ENCODE peak calls at places on chromosomes 12 and 14, in seven cellular contexts. One of them, this sample, is unnamed. For H3K4me1, the result is how much of the 10 kb centered on the place peaks cover.

GRCh38 chr14:72000907-72001306 is 68.7 kb downstream of the RGS6 start:
- DNase-seq in CD4-positive, alpha-beta memory T cell: no peak
- DNase-seq in CD8-positive, alpha-beta T cell: no peak
- DNase-seq in body of pancreas: no peak
- DNase-seq in upper lobe of left lung: peak
- DNase-seq in pancreas: no peak
- DNase-seq in transverse colon: no peak
- DNase-seq in this sample: no peak

GRCh38 chr14:95500772-95501401 is 15.6 kb downstream of the SYNE3 start:
- DNase-seq in pancreas: no peak
- DNase-seq in upper lobe of left lung: no peak
- DNase-seq in body of pancreas: peak
- DNase-seq in transverse colon: no peak
- DNase-seq in CD8-positive, alpha-beta T cell: no peak
- DNase-seq in CD4-positive, alpha-beta memory T cell: no peak
- DNase-seq in this sample: no peak

GRCh38 chr14:55094630-55095157 is 34.4 kb upstream of the LGALS3 start:
- DNase-seq in upper lobe of left lung: no peak
- DNase-seq in CD8-positive, alpha-beta T cell: no peak
- DNase-seq in body of pancreas: no peak
- DNase-seq in CD4-positive, alpha-beta memory T cell: no peak
- DNase-seq in pancreas: no peak
- DNase-seq in transverse colon: no peak
- DNase-seq in this sample: no peak

GRCh38 chr12:70920891-70921290 is 353 bp upstream of the PTPRR start:
- DNase-seq in upper lobe of left lung: no peak
- DNase-seq in pancreas: no peak
- DNase-seq in CD4-positive, alpha-beta memory T cell: no peak
- DNase-seq in body of pancreas: no peak
- DNase-seq in transverse colon: no peak
- DNase-seq in CD8-positive, alpha-beta T cell: no peak
- DNase-seq in this sample: no peak

GRCh38 chr14:65359503-65359902 is 53.0 kb upstream of the FUT8 start:
- DNase-seq in upper lobe of left lung: no peak
- DNase-seq in CD4-positive, alpha-beta memory T cell: no peak
- DNase-seq in transverse colon: no peak
- DNase-seq in body of pancreas: no peak
- DNase-seq in CD8-positive, alpha-beta T cell: no peak
- DNase-seq in pancreas: no peak
- DNase-seq in this sample: no peak

GRCh38 chr14:60544659-60545058 is 35.7 kb downstream of the SIX6 start:
- DNase-seq in body of pancreas: no peak
- DNase-seq in pancreas: no peak
- DNase-seq in upper lobe of left lung: no peak
- DNase-seq in transverse colon: no peak
- DNase-seq in CD4-positive, alpha-beta memory T cell: no peak
- DNase-seq in CD8-positive, alpha-beta T cell: no peak
- DNase-seq in this sample: no peak

GRCh38 chr12:93177208-93178153 is 200.2 kb upstream of the NUDT4 start:
- DNase-seq in CD4-positive, alpha-beta memory T cell: no peak
- DNase-seq in upper lobe of left lung: no peak
- DNase-seq in transverse colon: no peak
- DNase-seq in CD8-positive, alpha-beta T cell: no peak
- DNase-seq in body of pancreas: peak
- DNase-seq in pancreas: no peak
- DNase-seq in this sample: no peak

GRCh38 chr14:104436047-104436531 is 143.5 kb upstream of the C14orf180 start:
- DNase-seq in transverse colon: peak
- DNase-seq in CD8-positive, alpha-beta T cell: no peak
- DNase-seq in body of pancreas: peak
- DNase-seq in CD4-positive, alpha-beta memory T cell: no peak
- DNase-seq in upper lobe of left lung: peak
- DNase-seq in pancreas: peak
- DNase-seq in this sample: no peak

GRCh38 chr12:45088608-45089007 is 37.7 kb upstream of the DBX2 start:
- DNase-seq in pancreas: no peak
- DNase-seq in CD4-positive, alpha-beta memory T cell: no peak
- DNase-seq in transverse colon: no peak
- DNase-seq in body of pancreas: no peak
- DNase-seq in upper lobe of left lung: no peak
- DNase-seq in CD8-positive, alpha-beta T cell: no peak
- DNase-seq in this sample: no peak

GRCh38 chr12:123164710-123165261 is 13.9 kb upstream of the PITPNM2 start:
- DNase-seq in CD4-positive, alpha-beta memory T cell: no peak
- DNase-seq in transverse colon: no peak
- DNase-seq in CD8-positive, alpha-beta T cell: no peak
- DNase-seq in body of pancreas: no peak
- DNase-seq in upper lobe of left lung: no peak
- DNase-seq in pancreas: no peak
- DNase-seq in this sample: no peak

GRCh38 chr12:111341426-111342065 is 27.3 kb downstream of the PHETA1 start:
- DNase-seq in transverse colon: no peak
- DNase-seq in upper lobe of left lung: no peak
- DNase-seq in CD4-positive, alpha-beta memory T cell: no peak
- DNase-seq in pancreas: no peak
- DNase-seq in CD8-positive, alpha-beta T cell: no peak
- DNase-seq in body of pancreas: no peak
- DNase-seq in this sample: no peak

DNA sequence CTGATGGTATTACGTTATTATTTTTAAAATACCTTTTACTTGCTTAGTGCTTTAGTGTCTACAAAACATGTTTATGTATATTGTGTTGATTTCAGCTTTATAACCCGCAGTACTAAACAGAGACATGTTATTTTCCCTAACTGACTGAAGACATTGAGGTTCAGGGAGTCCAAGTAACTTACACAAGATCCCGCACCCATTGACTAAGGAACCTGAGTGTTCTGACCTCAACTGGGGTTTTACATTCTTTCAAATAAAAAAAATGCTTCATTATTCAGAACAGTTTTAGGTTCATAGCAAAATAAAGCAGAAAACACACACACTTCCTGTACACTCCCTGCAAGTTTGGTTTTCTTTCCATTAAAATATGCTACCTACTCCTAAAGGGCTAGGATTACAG is 60.4 kb upstream of the METAP2 start:
- DNase-seq in upper lobe of left lung: no peak
- DNase-seq in pancreas: no peak
- DNase-seq in body of pancreas: no peak
- DNase-seq in CD8-positive, alpha-beta T cell: no peak
- DNase-seq in CD4-positive, alpha-beta memory T cell: no peak
- DNase-seq in transverse colon: no peak
- DNase-seq in this sample: no peak
- H3K27ac ChIP-seq in upper lobe of left lung: no peak
- H3K27ac ChIP-seq in pancreas: no peak
- H3K27ac ChIP-seq in body of pancreas: no peak
- H3K27ac ChIP-seq in CD8-positive, alpha-beta T cell: no peak
- H3K27ac ChIP-seq in CD4-positive, alpha-beta memory T cell: no peak
- H3K27ac ChIP-seq in transverse colon: no peak
- H3K27ac ChIP-seq in this sample: no peak

GRCh38 chr14:68943107-68943506 is 36.0 kb downstream of the ACTN1 start:
- DNase-seq in transverse colon: no peak
- DNase-seq in body of pancreas: peak
- DNase-seq in pancreas: peak
- DNase-seq in upper lobe of left lung: no peak
- DNase-seq in CD8-positive, alpha-beta T cell: no peak
- DNase-seq in CD4-positive, alpha-beta memory T cell: no peak
- DNase-seq in this sample: no peak
- H3K4me1 ChIP-seq in transverse colon: half or more
- H3K4me1 ChIP-seq in body of pancreas: half or more
- H3K4me1 ChIP-seq in pancreas: under half
- H3K4me1 ChIP-seq in upper lobe of left lung: half or more
- H3K4me1 ChIP-seq in CD8-positive, alpha-beta T cell: half or more
- H3K4me1 ChIP-seq in CD4-positive, alpha-beta memory T cell: under half
- H3K4me1 ChIP-seq in this sample: under half

GRCh38 chr12:88309546-88309945 is 167.4 kb downstream of the TMTC3 start:
- DNase-seq in pancreas: no peak
- DNase-seq in transverse colon: no peak
- DNase-seq in CD4-positive, alpha-beta memory T cell: no peak
- DNase-seq in body of pancreas: no peak
- DNase-seq in upper lobe of left lung: no peak
- DNase-seq in CD8-positive, alpha-beta T cell: no peak
- DNase-seq in this sample: no peak
- H3K27ac ChIP-seq in pancreas: no peak
- H3K27ac ChIP-seq in transverse colon: no peak
- H3K27ac ChIP-seq in CD4-positive, alpha-beta memory T cell: no peak
- H3K27ac ChIP-seq in body of pancreas: no peak
- H3K27ac ChIP-seq in upper lobe of left lung: no peak
- H3K27ac ChIP-seq in CD8-positive, alpha-beta T cell: no peak
- H3K27ac ChIP-seq in this sample: no peak

GRCh38 chr14:36022765-36023415 is 153.6 kb downstream of the PTCSC3 start:
- DNase-seq in body of pancreas: no peak
- DNase-seq in CD8-positive, alpha-beta T cell: no peak
- DNase-seq in CD4-positive, alpha-beta memory T cell: no peak
- DNase-seq in transverse colon: no peak
- DNase-seq in upper lobe of left lung: no peak
- DNase-seq in pancreas: no peak
- DNase-seq in this sample: no peak

GRCh38 chr14:36021926-36022325 is 154.6 kb downstream of the PTCSC3 start:
- DNase-seq in CD4-positive, alpha-beta memory T cell: no peak
- DNase-seq in upper lobe of left lung: no peak
- DNase-seq in transverse colon: no peak
- DNase-seq in body of pancreas: no peak
- DNase-seq in pancreas: no peak
- DNase-seq in CD8-positive, alpha-beta T cell: no peak
- DNase-seq in this sample: no peak

GRCh38 chr14:36021030-36021422 is 155.5 kb downstream of the PTCSC3 start:
- DNase-seq in upper lobe of left lung: no peak
- DNase-seq in transverse colon: no peak
- DNase-seq in body of pancreas: no peak
- DNase-seq in CD4-positive, alpha-beta memory T cell: no peak
- DNase-seq in CD8-positive, alpha-beta T cell: no peak
- DNase-seq in pancreas: no peak
- DNase-seq in this sample: no peak

GRCh38 chr14:36019126-36019525 is 157.4 kb downstream of the PTCSC3 start:
- DNase-seq in transverse colon: no peak
- DNase-seq in upper lobe of left lung: no peak
- DNase-seq in CD4-positive, alpha-beta memory T cell: no peak
- DNase-seq in pancreas: no peak
- DNase-seq in body of pancreas: no peak
- DNase-seq in CD8-positive, alpha-beta T cell: no peak
- DNase-seq in this sample: no peak

DNA sequence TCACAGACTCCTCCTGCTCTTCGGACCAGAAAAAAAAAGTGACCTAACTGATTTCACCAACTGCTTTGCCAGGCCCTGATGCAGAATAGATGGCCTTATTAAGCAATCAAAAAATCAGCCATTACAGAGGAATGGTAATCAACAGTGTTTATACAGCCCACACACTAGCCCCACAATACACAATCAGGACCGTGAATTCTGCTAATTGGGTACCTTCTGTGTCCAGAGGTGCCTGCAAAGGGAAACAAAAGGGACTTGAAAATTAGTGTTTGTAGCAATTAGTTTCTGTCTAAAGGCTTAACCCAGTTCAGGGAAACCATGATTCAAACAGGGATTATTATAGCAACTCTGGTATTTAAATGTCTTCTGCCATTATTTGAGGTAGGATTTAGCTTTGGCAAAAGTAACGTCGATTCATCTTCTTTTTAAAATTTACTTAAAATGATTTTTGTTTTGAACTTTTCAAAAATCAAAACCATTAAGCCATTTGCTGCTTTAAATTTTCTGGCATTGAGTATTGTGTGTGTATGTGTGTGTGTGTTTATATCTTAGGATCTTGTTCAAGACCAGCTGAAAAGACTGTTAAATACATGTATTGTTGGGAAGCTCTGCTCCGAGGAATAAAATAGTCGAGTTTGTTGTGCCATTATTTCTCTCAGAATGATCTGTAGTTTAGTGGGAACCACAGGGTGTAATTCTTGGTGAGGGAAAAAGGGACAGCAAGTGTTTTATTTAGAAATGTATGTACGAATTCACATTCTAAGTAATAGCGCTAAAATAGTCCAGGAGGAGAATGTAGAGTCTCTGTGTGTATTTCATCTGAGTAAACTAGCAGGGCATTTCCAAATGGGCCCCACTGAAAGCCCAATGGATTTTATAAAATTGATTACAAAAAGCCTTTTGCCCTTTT is 156.1 kb downstream of the PTCSC3 start:
- DNase-seq in pancreas: no peak
- DNase-seq in CD4-positive, alpha-beta memory T cell: no peak
- DNase-seq in upper lobe of left lung: no peak
- DNase-seq in body of pancreas: no peak
- DNase-seq in CD8-positive, alpha-beta T cell: no peak
- DNase-seq in transverse colon: no peak
- DNase-seq in this sample: no peak
- H3K4me1 ChIP-seq in pancreas: under half
- H3K4me1 ChIP-seq in CD4-positive, alpha-beta memory T cell: under half
- H3K4me1 ChIP-seq in upper lobe of left lung: under half
- H3K4me1 ChIP-seq in body of pancreas: under half
- H3K4me1 ChIP-seq in CD8-positive, alpha-beta T cell: under half
- H3K4me1 ChIP-seq in transverse colon: under half
- H3K4me1 ChIP-seq in this sample: under half

GRCh38 chr14:61766136-61766535 is 3.9 kb downstream of the SNAPC1 start:
- DNase-seq in CD4-positive, alpha-beta memory T cell: no peak
- DNase-seq in pancreas: no peak
- DNase-seq in transverse colon: no peak
- DNase-seq in upper lobe of left lung: no peak
- DNase-seq in body of pancreas: no peak
- DNase-seq in CD8-positive, alpha-beta T cell: no peak
- DNase-seq in this sample: no peak

GRCh38 chr14:61761557-61761956 is 663 bp upstream of the SNAPC1 start:
- DNase-seq in transverse colon: no peak
- DNase-seq in pancreas: no peak
- DNase-seq in CD8-positive, alpha-beta T cell: no peak
- DNase-seq in upper lobe of left lung: no peak
- DNase-seq in body of pancreas: no peak
- DNase-seq in CD4-positive, alpha-beta memory T cell: no peak
- DNase-seq in this sample: no peak

GRCh38 chr14:61765225-61765943 is 3.2 kb downstream of the SNAPC1 start:
- DNase-seq in pancreas: no peak
- DNase-seq in upper lobe of left lung: no peak
- DNase-seq in transverse colon: no peak
- DNase-seq in CD4-positive, alpha-beta memory T cell: no peak
- DNase-seq in body of pancreas: no peak
- DNase-seq in CD8-positive, alpha-beta T cell: no peak
- DNase-seq in this sample: no peak

GRCh38 chr14:61761959-61762786 is at the start of gene SNAPC1:
- DNase-seq in transverse colon: peak
- DNase-seq in upper lobe of left lung: peak
- DNase-seq in CD8-positive, alpha-beta T cell: peak
- DNase-seq in body of pancreas: peak
- DNase-seq in CD4-positive, alpha-beta memory T cell: peak
- DNase-seq in pancreas: peak
- DNase-seq in this sample: peak

DNA sequence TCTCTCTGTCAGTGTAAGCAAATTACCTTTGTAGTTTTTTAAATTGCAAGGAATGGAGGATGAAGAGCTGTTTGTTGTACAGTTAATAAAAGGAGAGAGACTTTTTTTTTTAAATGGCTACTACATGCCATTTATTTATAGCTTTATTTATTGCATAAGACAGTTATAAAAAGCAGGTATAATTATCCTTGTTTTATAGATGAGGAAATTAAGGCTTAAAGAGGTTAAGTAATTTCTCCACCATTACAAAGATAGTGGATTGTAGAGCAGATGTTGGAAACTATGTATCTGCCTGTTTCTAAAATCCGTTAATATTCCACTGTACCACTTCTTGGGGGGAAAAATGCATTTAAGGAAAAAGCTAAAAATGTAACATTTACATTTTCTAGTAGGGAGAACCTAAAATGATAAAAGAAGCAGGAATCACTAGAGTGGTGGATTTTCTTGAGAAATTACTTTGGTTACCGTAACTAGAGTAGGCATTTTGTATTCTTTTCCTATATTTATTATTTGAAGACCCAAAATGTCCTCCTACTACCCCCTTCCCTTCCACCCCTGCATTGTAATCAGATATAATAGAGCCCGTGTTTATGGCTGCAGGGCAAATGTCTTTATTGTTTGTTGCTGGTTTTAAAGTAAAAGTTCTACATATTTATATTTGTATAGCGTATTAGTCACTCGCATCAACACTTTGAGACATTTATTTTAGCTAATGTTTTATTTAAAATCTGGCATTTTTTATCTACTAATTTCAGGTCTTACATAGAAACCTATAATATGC is 2.3 kb downstream of the SNAPC1 start:
- DNase-seq in transverse colon: no peak
- DNase-seq in pancreas: no peak
- DNase-seq in CD8-positive, alpha-beta T cell: no peak
- DNase-seq in upper lobe of left lung: no peak
- DNase-seq in body of pancreas: no peak
- DNase-seq in CD4-positive, alpha-beta memory T cell: no peak
- DNase-seq in this sample: no peak
- H3K27ac ChIP-seq in transverse colon: no peak
- H3K27ac ChIP-seq in pancreas: no peak
- H3K27ac ChIP-seq in CD8-positive, alpha-beta T cell: no peak
- H3K27ac ChIP-seq in upper lobe of left lung: no peak
- H3K27ac ChIP-seq in body of pancreas: no peak
- H3K27ac ChIP-seq in CD4-positive, alpha-beta memory T cell: no peak
- H3K27ac ChIP-seq in this sample: no peak

This sample was measured in naive thymus-derived CD4-positive, alpha-beta T cell.